ENCODE peak calls at places on chromosomes 7 and 10, in seven cellular contexts. U is NCI-H510A treated with DMSO at 0.1 percent for 48 hours, J is HS-27A, H is neural progenitor cell, T is lower leg skin, F is ovary, W is HT-29. S is an unnamed sample.

GRCh38 chr7:5704534-5704922 is 76.9 kb downstream of the RNF216 start:
- DNase-seq in U (peak; percentile 60), T (peak; percentile 95), F (peak; percentile 76), H (peak; percentile 81), J (no peak), W (peak; percentile 90), S (peak; percentile 95)

GRCh38 chr10:72720814-72721665 is 29.1 kb downstream of the MCU start:
- DNase-seq in W (no peak), T (no peak), H (no peak), F (no peak), J (no peak), U (no peak), S (peak; percentile 10)

GRCh38 chr7:121195010-121195409 is 133.8 kb upstream of the WNT16 start:
- DNase-seq in U (no peak), H (no peak), T (no peak), F (no peak), J (no peak), W (no peak), S (no peak)

GRCh38 chr10:126536148-126536547 is 134.3 kb downstream of the C10orf90 start:
- DNase-seq in W (no peak), H (peak; percentile 58), J (no peak), U (no peak), T (no peak), F (no peak), S (no peak)

GRCh38 chr7:6306471-6306870 is 34.0 kb upstream of the CYTH3 start:
- DNase-seq in T (no peak), W (peak; percentile 45), F (no peak), H (no peak), U (peak; percentile 55), J (peak; percentile 77), S (no peak)

GRCh38 chr10:35211390-35211789 is 84.7 kb downstream of the CREM start:
- DNase-seq in H (peak; percentile 37), T (no peak), W (no peak), U (no peak), J (no peak), F (no peak), S (no peak)

GRCh38 chr10:6091630-6092029 is 2.8 kb downstream of the RBM17 start:
- DNase-seq in W (no peak), F (no peak), U (no peak), H (peak; percentile 22), J (no peak), T (no peak), S (no peak)

GRCh38 chr7:36563706-36564325 is 160.5 kb downstream of the AOAH start:
- DNase-seq in U (no peak), T (no peak), J (no peak), F (peak; percentile 28), H (no peak), W (no peak), S (no peak)

GRCh38 chr10:133378251-133379096 is 588 bp upstream of the PAOX start:
- DNase-seq in T (no peak), W (peak; percentile 45), U (peak; percentile 54), H (peak; percentile 82), F (peak; percentile 69), J (no peak), S (peak; percentile 70)

GRCh38 chr7:145036592-145037386 is 200.9 kb upstream of the TPK1 start:
- DNase-seq in J (no peak), W (peak; percentile 71), U (peak; percentile 4), F (no peak), H (peak; percentile 74), T (no peak), S (peak; percentile 58)

GRCh38 chr10:95268438-95268837 is 22.4 kb downstream of the PDLIM1 start:
- DNase-seq in W (no peak), U (no peak), J (no peak), F (peak; percentile 23), T (no peak), H (peak; percentile 35), S (no peak)

GRCh38 chr7:147245274-147245673 is 1128.7 kb downstream of the CNTNAP2 start:
- DNase-seq in W (peak; percentile 83), U (peak; percentile 3), T (no peak), H (peak; percentile 51), J (peak; percentile 15), F (no peak), S (peak; percentile 55)

GRCh38 chr7:140646931-140647647 is 6.5 kb upstream of the DENND2A start:
- DNase-seq in U (peak; percentile 48), H (peak; percentile 82), T (no peak), W (peak; percentile 70), F (no peak), J (no peak), S (peak; percentile 60)

GRCh38 chr7:49797987-49798660 is 24.7 kb downstream of the VWC2 start:
- DNase-seq in F (no peak), U (no peak), J (no peak), H (no peak), T (no peak), W (no peak), S (no peak)

GRCh38 chr10:73992899-73993788 is 4.8 kb upstream of the VCL start:
- DNase-seq in J (no peak), H (no peak), W (no peak), F (no peak), T (no peak), U (no peak), S (no peak)

GRCh38 chr10:21191512-21191911 is 294.4 kb upstream of the NEBL start:
- DNase-seq in T (no peak), H (no peak), J (no peak), F (no peak), W (peak; percentile 48), U (no peak), S (no peak)

GRCh38 chr7:100407285-100408180 is 21.0 kb downstream of the ZCWPW1 start:
- DNase-seq in J (peak; percentile 23), W (peak; percentile 72), F (no peak), T (no peak), U (peak; percentile 19), H (peak; percentile 73), S (peak; percentile 65)

GRCh38 chr10:69316313-69317059 is 38.2 kb downstream of the HK1 start:
- DNase-seq in H (no peak), J (no peak), T (no peak), W (no peak), F (no peak), U (no peak), S (no peak)

GRCh38 chr10:4195214-4195613 is 410.2 kb upstream of the KLF6 start:
- DNase-seq in W (no peak), U (no peak), F (no peak), J (no peak), T (no peak), H (no peak), S (no peak)

GRCh38 chr7:118082506-118082905 is 101.5 kb upstream of the LSM8 start:
- DNase-seq in U (no peak), F (no peak), H (no peak), J (no peak), T (no peak), W (no peak), S (no peak)

GRCh38 chr10:108385963-108386362 is 1221.5 kb upstream of the SORCS1 start:
- DNase-seq in W (no peak), F (no peak), T (no peak), J (no peak), H (no peak), U (no peak), S (no peak)

GRCh38 chr7:135204271-135204872 is 7.0 kb downstream of the WDR91 start:
- DNase-seq in U (no peak), H (no peak), J (no peak), W (no peak), F (no peak), T (no peak), S (no peak)

GRCh38 chr7:154868901-154869300 is 134.0 kb downstream of the PAXIP1 start:
- DNase-seq in H (peak; percentile 68), F (no peak), W (no peak), J (no peak), U (no peak), T (no peak), S (no peak)

GRCh38 chr7:144796919-144797318 is 38.9 kb downstream of the TPK1 start:
- DNase-seq in F (no peak), J (no peak), U (no peak), T (no peak), W (no peak), H (no peak), S (no peak)

GRCh38 chr7:134685250-134685649 is 38.6 kb downstream of the BPGM start:
- DNase-seq in H (no peak), U (no peak), T (no peak), W (no peak), F (no peak), J (no peak), S (no peak)

GRCh38 chr7:149719050-149719899 is 54.1 kb downstream of the ZNF467 start:
- DNase-seq in F (no peak), W (no peak), T (no peak), H (no peak), U (no peak), J (no peak), S (no peak)

GRCh38 chr10:77455538-77455937 is 182.1 kb downstream of the KCNMA1 start:
- DNase-seq in W (no peak), U (no peak), H (no peak), F (no peak), J (no peak), T (no peak), S (peak; percentile 19)

GRCh38 chr10:22218448-22218847 is 633 bp upstream of the EBLN1 start:
- DNase-seq in H (peak; percentile 47), U (no peak), J (no peak), T (no peak), W (peak; percentile 8), F (no peak), S (peak; percentile 4)

S was measured in Ammon's horn.